ENCODE peak calls at places on chromosomes 3 and 15, in eight cellular contexts. One of them, this sample, is unnamed.

GRCh38 chr3:73716418-73716817 is 91.7 kb upstream of the PDZRN3 start:
- DNase-seq in ELR: peak
- DNase-seq in activated CD4-positive, CD25-positive, alpha-beta regulatory T cell treated with anti-CD3 and anti-CD28 coated beads, Interleukin-2, amount 50 U/mL, for 16 hours: no peak
- DNase-seq in stomach: no peak
- DNase-seq in activated CD4-positive, alpha-beta T cell treated with anti-CD3 and anti-CD28 coated beads, Interleukin-2, amount 10 ng/mL, durations not matched to agents 24 days and 14 days: no peak
- DNase-seq in breast epithelium: no peak
- DNase-seq in PC-3: peak
- DNase-seq in astrocyte of the spinal cord: peak
- DNase-seq in this sample: peak

GRCh38 chr3:34864011-34864410 is 775.3 kb upstream of the ARPP21 start:
- DNase-seq in ELR: no peak
- DNase-seq in PC-3: no peak
- DNase-seq in astrocyte of the spinal cord: peak
- DNase-seq in breast epithelium: no peak
- DNase-seq in activated CD4-positive, alpha-beta T cell treated with anti-CD3 and anti-CD28 coated beads, Interleukin-2, amount 10 ng/mL, durations not matched to agents 24 days and 14 days: no peak
- DNase-seq in activated CD4-positive, CD25-positive, alpha-beta regulatory T cell treated with anti-CD3 and anti-CD28 coated beads, Interleukin-2, amount 50 U/mL, for 16 hours: no peak
- DNase-seq in stomach: no peak
- DNase-seq in this sample: peak

GRCh38 chr15:80436511-80437307 is 32.5 kb downstream of the ARNT2 start:
- DNase-seq in activated CD4-positive, CD25-positive, alpha-beta regulatory T cell treated with anti-CD3 and anti-CD28 coated beads, Interleukin-2, amount 50 U/mL, for 16 hours: no peak
- DNase-seq in activated CD4-positive, alpha-beta T cell treated with anti-CD3 and anti-CD28 coated beads, Interleukin-2, amount 10 ng/mL, durations not matched to agents 24 days and 14 days: no peak
- DNase-seq in breast epithelium: no peak
- DNase-seq in stomach: peak
- DNase-seq in ELR: peak
- DNase-seq in astrocyte of the spinal cord: peak
- DNase-seq in PC-3: peak
- DNase-seq in this sample: peak

GRCh38 chr3:111539351-111540331 is 2.4 kb upstream of the CD96 start:
- DNase-seq in activated CD4-positive, alpha-beta T cell treated with anti-CD3 and anti-CD28 coated beads, Interleukin-2, amount 10 ng/mL, durations not matched to agents 24 days and 14 days: peak
- DNase-seq in ELR: peak
- DNase-seq in astrocyte of the spinal cord: peak
- DNase-seq in breast epithelium: no peak
- DNase-seq in activated CD4-positive, CD25-positive, alpha-beta regulatory T cell treated with anti-CD3 and anti-CD28 coated beads, Interleukin-2, amount 50 U/mL, for 16 hours: peak
- DNase-seq in stomach: peak
- DNase-seq in PC-3: peak
- DNase-seq in this sample: peak

GRCh38 chr3:130539005-130539404 is 22.0 kb downstream of the COL6A6 start:
- DNase-seq in stomach: peak
- DNase-seq in breast epithelium: no peak
- DNase-seq in ELR: peak
- DNase-seq in activated CD4-positive, alpha-beta T cell treated with anti-CD3 and anti-CD28 coated beads, Interleukin-2, amount 10 ng/mL, durations not matched to agents 24 days and 14 days: peak
- DNase-seq in astrocyte of the spinal cord: peak
- DNase-seq in PC-3: peak
- DNase-seq in activated CD4-positive, CD25-positive, alpha-beta regulatory T cell treated with anti-CD3 and anti-CD28 coated beads, Interleukin-2, amount 50 U/mL, for 16 hours: no peak
- DNase-seq in this sample: peak

GRCh38 chr3:72238341-72238740 is 453.4 kb upstream of the PROK2 start:
- DNase-seq in activated CD4-positive, CD25-positive, alpha-beta regulatory T cell treated with anti-CD3 and anti-CD28 coated beads, Interleukin-2, amount 50 U/mL, for 16 hours: no peak
- DNase-seq in stomach: no peak
- DNase-seq in ELR: no peak
- DNase-seq in PC-3: no peak
- DNase-seq in activated CD4-positive, alpha-beta T cell treated with anti-CD3 and anti-CD28 coated beads, Interleukin-2, amount 10 ng/mL, durations not matched to agents 24 days and 14 days: no peak
- DNase-seq in breast epithelium: no peak
- DNase-seq in astrocyte of the spinal cord: no peak
- DNase-seq in this sample: no peak

GRCh38 chr3:172530566-172530965 is 7.3 kb upstream of the TNFSF10 start:
- DNase-seq in breast epithelium: no peak
- DNase-seq in activated CD4-positive, CD25-positive, alpha-beta regulatory T cell treated with anti-CD3 and anti-CD28 coated beads, Interleukin-2, amount 50 U/mL, for 16 hours: no peak
- DNase-seq in PC-3: no peak
- DNase-seq in astrocyte of the spinal cord: no peak
- DNase-seq in activated CD4-positive, alpha-beta T cell treated with anti-CD3 and anti-CD28 coated beads, Interleukin-2, amount 10 ng/mL, durations not matched to agents 24 days and 14 days: peak
- DNase-seq in stomach: no peak
- DNase-seq in ELR: no peak
- DNase-seq in this sample: no peak

GRCh38 chr3:187737401-187738088 is 7.7 kb downstream of the BCL6 start:
- DNase-seq in PC-3: peak
- DNase-seq in activated CD4-positive, CD25-positive, alpha-beta regulatory T cell treated with anti-CD3 and anti-CD28 coated beads, Interleukin-2, amount 50 U/mL, for 16 hours: no peak
- DNase-seq in astrocyte of the spinal cord: peak
- DNase-seq in stomach: peak
- DNase-seq in breast epithelium: peak
- DNase-seq in activated CD4-positive, alpha-beta T cell treated with anti-CD3 and anti-CD28 coated beads, Interleukin-2, amount 10 ng/mL, durations not matched to agents 24 days and 14 days: peak
- DNase-seq in ELR: peak
- DNase-seq in this sample: peak

GRCh38 chr15:97563516-97563915 is 397.0 kb upstream of the ARRDC4 start:
- DNase-seq in astrocyte of the spinal cord: no peak
- DNase-seq in activated CD4-positive, CD25-positive, alpha-beta regulatory T cell treated with anti-CD3 and anti-CD28 coated beads, Interleukin-2, amount 50 U/mL, for 16 hours: no peak
- DNase-seq in PC-3: no peak
- DNase-seq in stomach: no peak
- DNase-seq in breast epithelium: no peak
- DNase-seq in ELR: no peak
- DNase-seq in activated CD4-positive, alpha-beta T cell treated with anti-CD3 and anti-CD28 coated beads, Interleukin-2, amount 10 ng/mL, durations not matched to agents 24 days and 14 days: no peak
- DNase-seq in this sample: no peak

This sample was measured in kidney tubule cell.